ENCODE peak calls at places on chromosomes 2 and 18, in five cellular contexts. W, L, K, V and O are unnamed samples.

GRCh38 chr2:149657393-149657792 is 69.8 kb upstream of the MMADHC start:
- DNase-seq in W (no peak), V (no peak), K (no peak), L (no peak), O (no peak)

GRCh38 chr2:96839288-96839874 is 4.4 kb downstream of the ANKRD23 start:
- DNase-seq in K (no peak), W (no peak), L (peak; percentile 67), V (no peak), O (peak; percentile 66)

GRCh38 chr2:120812866-120813265 is 77.2 kb downstream of the GLI2 start:
- DNase-seq in L (no peak), W (no peak), K (no peak), V (no peak), O (no peak)

GRCh38 chr2:219126555-219126954 is 34.1 kb downstream of the NHEJ1 start:
- DNase-seq in K (no peak), V (no peak), L (no peak), W (no peak), O (no peak)

GRCh38 chr18:67367540-67367939 is 149.0 kb downstream of the DSEL start:
- DNase-seq in V (peak; percentile 11), L (no peak), K (no peak), W (no peak), O (no peak)

GRCh38 chr18:57890266-57890665 is 87.2 kb upstream of the ATP8B1 start:
- DNase-seq in L (no peak), W (no peak), K (no peak), V (no peak), O (no peak)

GRCh38 chr18:54222922-54223567 is 1.4 kb downstream of the MBD2 start:
- DNase-seq in W (no peak), K (no peak), V (no peak), L (peak; percentile 20), O (peak; percentile 30)

GRCh38 chr18:39611381-39612090 is 2045.9 kb upstream of the CELF4 start:
- DNase-seq in W (no peak), L (no peak), K (no peak), V (no peak), O (no peak)

GRCh38 chr2:23620841-23621341 is 235.9 kb downstream of the KLHL29 start:
- DNase-seq in K (no peak), W (no peak), V (peak; percentile 48), L (no peak), O (no peak)

GRCh38 chr18:43587538-43588153 is 310.4 kb upstream of the SYT4 start:
- DNase-seq in W (no peak), L (no peak), K (peak; percentile 20), V (peak; percentile 47), O (no peak)

GRCh38 chr18:48815182-48815520 is 135.6 kb downstream of the SMAD7 start:
- DNase-seq in V (no peak), L (no peak), K (no peak), W (no peak), O (no peak)

GRCh38 chr2:216014006-216014405 is 655 bp upstream of the MREG start:
- DNase-seq in V (no peak), L (no peak), K (no peak), W (no peak), O (no peak)

GRCh38 chr2:176664478-176664877 is 395.2 kb downstream of the MTX2 start:
- DNase-seq in K (no peak), V (no peak), W (no peak), L (no peak), O (no peak)

GRCh38 chr2:46899053-46899452 is 16.6 kb downstream of the MCFD2 start:
- DNase-seq in L (no peak), W (no peak), V (no peak), K (no peak), O (no peak)

GRCh38 chr2:240247868-240248820 is 107.7 kb upstream of the OTOS start:
- DNase-seq in V (no peak), K (no peak), W (no peak), L (no peak), O (no peak)

GRCh38 chr2:147026664-147027278 is 818.1 kb upstream of the ACVR2A start:
- DNase-seq in K (no peak), L (no peak), V (peak; percentile 72), W (no peak), O (no peak)

GRCh38 chr2:232891621-232892071 is 21.6 kb downstream of the SNORC start:
- DNase-seq in K (peak; percentile 34), W (peak; percentile 60), L (no peak), V (peak; percentile 71), O (no peak)

GRCh38 chr2:127320067-127320466 is 26.1 kb upstream of the ERCC3 start:
- DNase-seq in K (no peak), W (no peak), L (no peak), V (peak; percentile 23), O (no peak)

GRCh38 chr18:62009521-62009920 is 116.7 kb upstream of the RNF152 start:
- DNase-seq in L (no peak), V (peak; percentile 14), W (no peak), K (no peak), O (no peak)

GRCh38 chr2:69973335-69973735 is 11.9 kb upstream of the ASPRV1 start:
- DNase-seq in V (peak; percentile 64), K (no peak), W (no peak), L (no peak), O (no peak)

GRCh38 chr2:46955764-46956163 is 40.2 kb upstream of the MCFD2 start:
- DNase-seq in V (no peak), L (no peak), W (no peak), K (no peak), O (no peak)

GRCh38 chr2:127118467-127118866 is 11.5 kb upstream of the BIN1 start:
- DNase-seq in L (no peak), W (no peak), V (no peak), K (no peak), O (no peak)

GRCh38 chr2:128435576-128436497 is 117.2 kb upstream of the HS6ST1 start:
- DNase-seq in W (no peak), K (no peak), L (no peak), V (no peak), O (no peak)

GRCh38 chr2:70043252-70043875 is 43.9 kb upstream of the PCBP1 start:
- DNase-seq in W (no peak), V (no peak), L (no peak), K (no peak), O (no peak)

GRCh38 chr2:230170532-230170931 is 49.3 kb downstream of the SP110 start:
- DNase-seq in W (no peak), L (no peak), K (no peak), V (peak; percentile 8), O (no peak)

GRCh38 chr2:237854295-237854694 is 5.1 kb upstream of the RAMP1 start:
- DNase-seq in L (no peak), W (no peak), K (no peak), V (no peak), O (no peak)

GRCh38 chr2:11330457-11331142 is 13.8 kb downstream of the ROCK2 start:
- DNase-seq in K (no peak), V (no peak), L (no peak), W (no peak), O (no peak)

GRCh38 chr2:119947535-119947934 is 65.3 kb upstream of the EPB41L5 start:
- DNase-seq in V (peak; percentile 3), K (no peak), L (no peak), W (no peak), O (no peak)

GRCh38 chr2:10329880-10330699 is 27.4 kb downstream of the HPCAL1 start:
- DNase-seq in K (peak; percentile 22), V (peak; percentile 59), L (no peak), W (peak; percentile 78), O (no peak)

GRCh38 chr2:240220371-240220770 is 79.9 kb upstream of the OTOS start:
- DNase-seq in L (no peak), K (peak; percentile 19), W (peak; percentile 49), V (peak; percentile 72), O (no peak)

GRCh38 chr2:160337728-160338127 is 137.7 kb upstream of the ITGB6 start:
- DNase-seq in K (no peak), V (no peak), L (no peak), W (no peak), O (no peak)

GRCh38 chr18:5456577-5457466 is 87.0 kb downstream of the EPB41L3 start:
- DNase-seq in K (no peak), L (no peak), W (peak; percentile 36), V (peak; percentile 14), O (no peak)

GRCh38 chr2:6447209-6447608 is 418.5 kb downstream of the CMPK2 start:
- DNase-seq in K (no peak), W (no peak), V (no peak), L (no peak), O (no peak)